ENCODE peak calls at places on chromosome 16, in seven cellular contexts. One of them, this sample, is unnamed.

GRCh38 chr16:31458073-31458834 is 1.0 kb upstream of the ARMC5 start:
- DNase-seq in IMR-90: peak
- DNase-seq in neuronal stem cell: no peak
- DNase-seq in mesendoderm: peak
- DNase-seq in mesenchymal stem cell: peak
- DNase-seq in H1: no peak
- DNase-seq in trophoblast cell: peak
- DNase-seq in this sample: peak

GRCh38 chr16:54027126-54027922 is 259.3 kb downstream of the IRX3 start:
- DNase-seq in IMR-90: peak
- DNase-seq in neuronal stem cell: no peak
- DNase-seq in mesendoderm: no peak
- DNase-seq in mesenchymal stem cell: peak
- DNase-seq in H1: no peak
- DNase-seq in trophoblast cell: no peak
- DNase-seq in this sample: no peak

GRCh38 chr16:89711601-89712475 is 8.9 kb downstream of the VPS9D1 start:
- DNase-seq in IMR-90: peak
- DNase-seq in neuronal stem cell: no peak
- DNase-seq in mesendoderm: peak
- DNase-seq in mesenchymal stem cell: peak
- DNase-seq in H1: no peak
- DNase-seq in trophoblast cell: no peak
- DNase-seq in this sample: peak

GRCh38 chr16:10601444-10602401 is 21.3 kb upstream of the EMP2 start:
- DNase-seq in IMR-90: no peak
- DNase-seq in neuronal stem cell: no peak
- DNase-seq in mesendoderm: peak
- DNase-seq in mesenchymal stem cell: no peak
- DNase-seq in H1: no peak
- DNase-seq in trophoblast cell: peak
- DNase-seq in this sample: no peak

GRCh38 chr16:4060823-4061222 is 55.4 kb downstream of the ADCY9 start:
- DNase-seq in IMR-90: peak
- DNase-seq in neuronal stem cell: no peak
- DNase-seq in mesendoderm: no peak
- DNase-seq in mesenchymal stem cell: no peak
- DNase-seq in H1: no peak
- DNase-seq in trophoblast cell: no peak
- DNase-seq in this sample: no peak

GRCh38 chr16:54174201-54174600 is 112.4 kb downstream of the IRX3 start:
- DNase-seq in IMR-90: no peak
- DNase-seq in neuronal stem cell: no peak
- DNase-seq in mesendoderm: no peak
- DNase-seq in mesenchymal stem cell: no peak
- DNase-seq in H1: no peak
- DNase-seq in trophoblast cell: no peak
- DNase-seq in this sample: no peak

GRCh38 chr16:79164378-79164720 is 436.2 kb downstream of the MAF start:
- DNase-seq in IMR-90: no peak
- DNase-seq in neuronal stem cell: no peak
- DNase-seq in mesendoderm: no peak
- DNase-seq in mesenchymal stem cell: no peak
- DNase-seq in H1: no peak
- DNase-seq in trophoblast cell: no peak
- DNase-seq in this sample: no peak

GRCh38 chr16:22235839-22236745 is 30.0 kb downstream of the EEF2K start:
- DNase-seq in IMR-90: no peak
- DNase-seq in neuronal stem cell: no peak
- DNase-seq in mesendoderm: no peak
- DNase-seq in mesenchymal stem cell: no peak
- DNase-seq in H1: no peak
- DNase-seq in trophoblast cell: no peak
- DNase-seq in this sample: no peak

GRCh38 chr16:17476414-17477259 is 5.9 kb upstream of the XYLT1 start:
- DNase-seq in IMR-90: peak
- DNase-seq in neuronal stem cell: no peak
- DNase-seq in mesendoderm: peak
- DNase-seq in mesenchymal stem cell: no peak
- DNase-seq in H1: peak
- DNase-seq in trophoblast cell: peak
- DNase-seq in this sample: peak

GRCh38 chr16:52964290-52964689 is 88.4 kb downstream of the CHD9NB start:
- DNase-seq in IMR-90: no peak
- DNase-seq in neuronal stem cell: peak
- DNase-seq in mesendoderm: peak
- DNase-seq in mesenchymal stem cell: no peak
- DNase-seq in H1: no peak
- DNase-seq in trophoblast cell: peak
- DNase-seq in this sample: no peak

GRCh38 chr16:70418993-70419318 is 19.9 kb downstream of the ST3GAL2 start:
- DNase-seq in IMR-90: no peak
- DNase-seq in neuronal stem cell: no peak
- DNase-seq in mesendoderm: no peak
- DNase-seq in mesenchymal stem cell: no peak
- DNase-seq in H1: no peak
- DNase-seq in trophoblast cell: no peak
- DNase-seq in this sample: no peak

GRCh38 chr16:17776888-17777287 is 306.1 kb upstream of the XYLT1 start:
- DNase-seq in IMR-90: no peak
- DNase-seq in neuronal stem cell: no peak
- DNase-seq in mesendoderm: no peak
- DNase-seq in mesenchymal stem cell: no peak
- DNase-seq in H1: no peak
- DNase-seq in trophoblast cell: no peak
- DNase-seq in this sample: no peak

GRCh38 chr16:50386139-50386538 is 17.4 kb upstream of the BRD7 start:
- DNase-seq in IMR-90: no peak
- DNase-seq in neuronal stem cell: no peak
- DNase-seq in mesendoderm: peak
- DNase-seq in mesenchymal stem cell: no peak
- DNase-seq in H1: no peak
- DNase-seq in trophoblast cell: peak
- DNase-seq in this sample: no peak

GRCh38 chr16:84084570-84085270 is 32.0 kb downstream of the MBTPS1 start:
- DNase-seq in IMR-90: peak
- DNase-seq in neuronal stem cell: peak
- DNase-seq in mesendoderm: peak
- DNase-seq in mesenchymal stem cell: peak
- DNase-seq in H1: peak
- DNase-seq in trophoblast cell: peak
- DNase-seq in this sample: peak

GRCh38 chr16:2702871-2703745 is 16.9 kb downstream of the PRSS27 start:
- DNase-seq in IMR-90: no peak
- DNase-seq in neuronal stem cell: no peak
- DNase-seq in mesendoderm: no peak
- DNase-seq in mesenchymal stem cell: no peak
- DNase-seq in H1: no peak
- DNase-seq in trophoblast cell: no peak
- DNase-seq in this sample: no peak

GRCh38 chr16:82715833-82716232 is 89.1 kb downstream of the CDH13 start:
- DNase-seq in IMR-90: no peak
- DNase-seq in neuronal stem cell: no peak
- DNase-seq in mesendoderm: peak
- DNase-seq in mesenchymal stem cell: no peak
- DNase-seq in H1: no peak
- DNase-seq in trophoblast cell: no peak
- DNase-seq in this sample: no peak

GRCh38 chr16:17273142-17273561 is 197.6 kb downstream of the XYLT1 start:
- DNase-seq in IMR-90: peak
- DNase-seq in neuronal stem cell: no peak
- DNase-seq in mesendoderm: peak
- DNase-seq in mesenchymal stem cell: no peak
- DNase-seq in H1: no peak
- DNase-seq in trophoblast cell: peak
- DNase-seq in this sample: no peak

GRCh38 chr16:72939247-72939646 is 108.7 kb downstream of the ZFHX3 start:
- DNase-seq in IMR-90: peak
- DNase-seq in neuronal stem cell: no peak
- DNase-seq in mesendoderm: peak
- DNase-seq in mesenchymal stem cell: peak
- DNase-seq in H1: no peak
- DNase-seq in trophoblast cell: peak
- DNase-seq in this sample: no peak

GRCh38 chr16:14056970-14057369 is 14.1 kb upstream of the MRTFB start:
- DNase-seq in IMR-90: no peak
- DNase-seq in neuronal stem cell: no peak
- DNase-seq in mesendoderm: no peak
- DNase-seq in mesenchymal stem cell: no peak
- DNase-seq in H1: no peak
- DNase-seq in trophoblast cell: no peak
- DNase-seq in this sample: no peak

GRCh38 chr16:53056528-53056881 is 1.7 kb downstream of the CHD9 start:
- DNase-seq in IMR-90: peak
- DNase-seq in neuronal stem cell: no peak
- DNase-seq in mesendoderm: no peak
- DNase-seq in mesenchymal stem cell: peak
- DNase-seq in H1: no peak
- DNase-seq in trophoblast cell: no peak
- DNase-seq in this sample: no peak

GRCh38 chr16:22220076-22220453 is 14.0 kb downstream of the EEF2K start:
- DNase-seq in IMR-90: peak
- DNase-seq in neuronal stem cell: no peak
- DNase-seq in mesendoderm: no peak
- DNase-seq in mesenchymal stem cell: peak
- DNase-seq in H1: no peak
- DNase-seq in trophoblast cell: no peak
- DNase-seq in this sample: no peak

GRCh38 chr16:74973304-74973703 is 11.6 kb downstream of the WDR59 start:
- DNase-seq in IMR-90: no peak
- DNase-seq in neuronal stem cell: no peak
- DNase-seq in mesendoderm: no peak
- DNase-seq in mesenchymal stem cell: no peak
- DNase-seq in H1: no peak
- DNase-seq in trophoblast cell: no peak
- DNase-seq in this sample: no peak
- H3K18ac ChIP-seq in IMR-90: no peak
- H3K18ac ChIP-seq in neuronal stem cell: no peak
- H3K18ac ChIP-seq in mesendoderm: no peak
- H3K18ac ChIP-seq in mesenchymal stem cell: no peak
- H3K18ac ChIP-seq in H1: no peak
- H3K18ac ChIP-seq in trophoblast cell: no peak
- H3K18ac ChIP-seq in this sample: no peak

GRCh38 chr16:85707528-85708095 is 18.9 kb upstream of the GINS2 start:
- DNase-seq in IMR-90: no peak
- DNase-seq in neuronal stem cell: no peak
- DNase-seq in mesendoderm: no peak
- DNase-seq in mesenchymal stem cell: no peak
- DNase-seq in H1: no peak
- DNase-seq in trophoblast cell: peak
- DNase-seq in this sample: no peak

GRCh38 chr16:85712841-85713240 is 24.1 kb upstream of the GINS2 start:
- DNase-seq in IMR-90: no peak
- DNase-seq in neuronal stem cell: no peak
- DNase-seq in mesendoderm: peak
- DNase-seq in mesenchymal stem cell: no peak
- DNase-seq in H1: no peak
- DNase-seq in trophoblast cell: no peak
- DNase-seq in this sample: no peak

GRCh38 chr16:85708338-85708737 is 19.6 kb upstream of the GINS2 start:
- DNase-seq in IMR-90: no peak
- DNase-seq in neuronal stem cell: no peak
- DNase-seq in mesendoderm: no peak
- DNase-seq in mesenchymal stem cell: no peak
- DNase-seq in H1: no peak
- DNase-seq in trophoblast cell: no peak
- DNase-seq in this sample: no peak

GRCh38 chr16:85711982-85712587 is 23.3 kb upstream of the GINS2 start:
- DNase-seq in IMR-90: no peak
- DNase-seq in neuronal stem cell: no peak
- DNase-seq in mesendoderm: no peak
- DNase-seq in mesenchymal stem cell: no peak
- DNase-seq in H1: no peak
- DNase-seq in trophoblast cell: no peak
- DNase-seq in this sample: no peak

GRCh38 chr16:85709766-85710423 is 21.1 kb upstream of the GINS2 start:
- DNase-seq in IMR-90: no peak
- DNase-seq in neuronal stem cell: no peak
- DNase-seq in mesendoderm: no peak
- DNase-seq in mesenchymal stem cell: no peak
- DNase-seq in H1: no peak
- DNase-seq in trophoblast cell: no peak
- DNase-seq in this sample: no peak
- H3K18ac ChIP-seq in IMR-90: no peak
- H3K18ac ChIP-seq in neuronal stem cell: peak
- H3K18ac ChIP-seq in mesendoderm: no peak
- H3K18ac ChIP-seq in mesenchymal stem cell: no peak
- H3K18ac ChIP-seq in H1: no peak
- H3K18ac ChIP-seq in trophoblast cell: no peak
- H3K18ac ChIP-seq in this sample: no peak

GRCh38 chr16:68784721-68785120 is 47.6 kb downstream of the CDH1 start:
- DNase-seq in IMR-90: no peak
- DNase-seq in neuronal stem cell: no peak
- DNase-seq in mesendoderm: no peak
- DNase-seq in mesenchymal stem cell: no peak
- DNase-seq in H1: no peak
- DNase-seq in trophoblast cell: no peak
- DNase-seq in this sample: no peak

GRCh38 chr16:68782198-68783174 is 45.4 kb downstream of the CDH1 start:
- DNase-seq in IMR-90: no peak
- DNase-seq in neuronal stem cell: no peak
- DNase-seq in mesendoderm: no peak
- DNase-seq in mesenchymal stem cell: no peak
- DNase-seq in H1: no peak
- DNase-seq in trophoblast cell: no peak
- DNase-seq in this sample: no peak

GRCh38 chr16:68785715-68786114 is 48.6 kb downstream of the CDH1 start:
- DNase-seq in IMR-90: no peak
- DNase-seq in neuronal stem cell: no peak
- DNase-seq in mesendoderm: no peak
- DNase-seq in mesenchymal stem cell: no peak
- DNase-seq in H1: no peak
- DNase-seq in trophoblast cell: no peak
- DNase-seq in this sample: no peak

GRCh38 chr16:68781784-68782183 is 44.7 kb downstream of the CDH1 start:
- DNase-seq in IMR-90: no peak
- DNase-seq in neuronal stem cell: no peak
- DNase-seq in mesendoderm: no peak
- DNase-seq in mesenchymal stem cell: no peak
- DNase-seq in H1: no peak
- DNase-seq in trophoblast cell: no peak
- DNase-seq in this sample: no peak

GRCh38 chr16:68784226-68784625 is 47.1 kb downstream of the CDH1 start:
- DNase-seq in IMR-90: no peak
- DNase-seq in neuronal stem cell: no peak
- DNase-seq in mesendoderm: no peak
- DNase-seq in mesenchymal stem cell: no peak
- DNase-seq in H1: no peak
- DNase-seq in trophoblast cell: no peak
- DNase-seq in this sample: no peak
- H3K18ac ChIP-seq in IMR-90: no peak
- H3K18ac ChIP-seq in neuronal stem cell: no peak
- H3K18ac ChIP-seq in mesendoderm: no peak
- H3K18ac ChIP-seq in mesenchymal stem cell: no peak
- H3K18ac ChIP-seq in H1: no peak
- H3K18ac ChIP-seq in trophoblast cell: no peak
- H3K18ac ChIP-seq in this sample: no peak

DNA sequence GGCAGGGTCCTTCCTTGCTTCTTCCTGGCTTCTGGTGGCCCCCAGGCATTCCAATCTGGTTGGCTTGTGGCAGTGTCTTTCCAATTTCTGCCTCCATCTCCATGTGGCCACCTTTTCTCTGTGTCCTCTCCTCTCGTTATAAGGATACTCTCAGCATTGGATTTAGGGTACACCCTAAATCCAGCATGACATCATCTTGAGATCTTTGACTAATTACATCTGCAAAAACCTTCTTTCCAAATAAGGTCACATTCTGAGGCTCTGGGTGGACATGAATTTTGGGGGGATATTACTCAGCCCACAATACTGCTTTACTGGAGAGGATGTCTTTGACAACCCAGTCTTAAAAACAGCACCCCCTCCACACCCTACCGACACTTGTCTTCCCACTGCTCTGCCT is 18.9 kb upstream of the CFAP20 start:
- DNase-seq in IMR-90: no peak
- DNase-seq in neuronal stem cell: no peak
- DNase-seq in mesendoderm: no peak
- DNase-seq in mesenchymal stem cell: no peak
- DNase-seq in H1: no peak
- DNase-seq in trophoblast cell: no peak
- DNase-seq in this sample: no peak
- H3K18ac ChIP-seq in IMR-90: no peak
- H3K18ac ChIP-seq in neuronal stem cell: no peak
- H3K18ac ChIP-seq in mesendoderm: no peak
- H3K18ac ChIP-seq in mesenchymal stem cell: no peak
- H3K18ac ChIP-seq in H1: no peak
- H3K18ac ChIP-seq in trophoblast cell: no peak
- H3K18ac ChIP-seq in this sample: no peak

This sample was measured in H9.